ENCODE peak calls at places on chromosome 7, in nine cellular contexts. L is EL; M is AG04450; Q is CD4-positive, alpha-beta memory T cell; B is tibial nerve; C is GM12878; P is T-cell; E is NCI-H1105; Z is activated naive CD4-positive, alpha-beta T cell treated with anti-CD3 and anti-CD28 coated beads, Interleukin-2, amount 10 ng/mL, durations not matched to agents 7 days and 5 days. T is an unnamed sample.

GRCh38 chr7:143002106-143002505 is 24.8 kb downstream of the OR9A2 start:
- DNase-seq in M (no peak), C (no peak), Z (no peak), L (peak; percentile 15), E (peak; percentile 2), P (no peak), B (no peak), Q (no peak), T (no peak)

GRCh38 chr7:106819546-106819945 is 45.5 kb upstream of the PIK3CG start:
- DNase-seq in C (no peak), Q (no peak), Z (no peak), L (no peak), B (no peak), E (no peak), P (no peak), M (no peak), T (no peak)

GRCh38 chr7:26081627-26082026 is 70.4 kb upstream of the NFE2L3 start:
- DNase-seq in M (no peak), C (no peak), E (no peak), Z (no peak), P (no peak), B (no peak), Q (no peak), L (no peak), T (no peak)

GRCh38 chr7:156932006-156932405 is 17.5 kb upstream of the NOM1 start:
- DNase-seq in P (no peak), B (no peak), E (no peak), Q (no peak), C (no peak), M (no peak), Z (no peak), L (peak; percentile 19), T (no peak)

GRCh38 chr7:130113887-130114286 is 43.6 kb downstream of the KLHDC10 start:
- DNase-seq in E (no peak), P (no peak), Q (no peak), M (no peak), B (no peak), L (no peak), C (no peak), Z (no peak), T (no peak)

GRCh38 chr7:105106473-105106872 is 92.5 kb downstream of the KMT2E start:
- DNase-seq in E (no peak), B (no peak), C (no peak), L (no peak), Q (no peak), Z (no peak), M (no peak), P (no peak), T (no peak)

GRCh38 chr7:47461161-47461560 is 120.8 kb downstream of the TNS3 start:
- DNase-seq in C (no peak), Q (no peak), Z (no peak), B (no peak), E (no peak), P (no peak), L (peak; percentile 59), M (no peak), T (no peak)

GRCh38 chr7:76185187-76185915 is 16.3 kb upstream of the SRRM3 start:
- DNase-seq in C (no peak), L (no peak), B (no peak), Z (no peak), M (no peak), Q (no peak), E (no peak), P (no peak), T (no peak)

GRCh38 chr7:38312776-38313175 is 39.3 kb upstream of the TARP start:
- DNase-seq in M (no peak), C (no peak), Q (no peak), B (no peak), P (no peak), Z (no peak), L (no peak), E (no peak), T (no peak)

GRCh38 chr7:157405914-157406810 is 69.4 kb downstream of the DNAJB6 start:
- DNase-seq in Q (no peak), P (no peak), Z (no peak), M (no peak), E (no peak), L (no peak), C (no peak), B (no peak), T (no peak)

GRCh38 chr7:105837765-105838241 is 38.6 kb downstream of the ATXN7L1 start:
- DNase-seq in Z (no peak), C (no peak), E (peak; percentile 42), L (no peak), B (no peak), P (no peak), M (no peak), Q (no peak), T (no peak)

GRCh38 chr7:111025013-111025412 is 65.9 kb upstream of the LRRN3 start:
- DNase-seq in L (no peak), Q (peak; percentile 65), P (peak; percentile 44), M (no peak), C (no peak), Z (peak; percentile 69), E (no peak), B (no peak), T (no peak)

GRCh38 chr7:38825721-38826440 is 83.1 kb downstream of the VPS41 start:
- DNase-seq in E (no peak), P (no peak), C (no peak), M (no peak), Z (no peak), B (no peak), L (no peak), Q (no peak), T (no peak)

GRCh38 chr7:127632276-127632910 is 14.5 kb upstream of the PAX4 start:
- DNase-seq in C (no peak), M (peak; percentile 73), P (no peak), L (peak; percentile 87), Q (no peak), Z (no peak), B (no peak), E (no peak), T (no peak)

GRCh38 chr7:76016191-76016947 is 22.0 kb upstream of the TMEM120A start:
- DNase-seq in M (no peak), C (no peak), E (no peak), L (no peak), Z (no peak), B (no peak), Q (no peak), P (no peak), T (no peak)

GRCh38 chr7:139647085-139647484 is 123.6 kb downstream of the CLEC2L start:
- DNase-seq in L (no peak), Z (no peak), Q (no peak), M (no peak), P (no peak), B (no peak), E (no peak), C (peak; percentile 20), T (peak; percentile 26)

GRCh38 chr7:138799336-138799965 is 1.5 kb upstream of the ATP6V0A4 start:
- DNase-seq in P (no peak), C (no peak), Q (no peak), E (no peak), L (no peak), Z (no peak), B (no peak), M (no peak), T (no peak)

GRCh38 chr7:49398730-49399129 is 374.7 kb upstream of the VWC2 start:
- DNase-seq in Z (no peak), P (no peak), L (no peak), C (no peak), E (no peak), B (no peak), M (no peak), Q (no peak), T (no peak)

GRCh38 chr7:151453326-151453791 is 13.4 kb upstream of the CRYGN start:
- DNase-seq in C (no peak), L (no peak), Q (no peak), B (no peak), E (no peak), Z (peak; percentile 15), M (no peak), P (no peak), T (no peak)

GRCh38 chr7:73329861-73330581 is 2.1 kb downstream of the FKBP6 start:
- DNase-seq in L (peak; percentile 64), B (no peak), E (no peak), Z (no peak), M (peak; percentile 8), Q (no peak), P (no peak), C (no peak), T (no peak)

GRCh38 chr7:99409814-99410213 is 1.0 kb downstream of the BUD31 start:
- DNase-seq in P (no peak), Z (no peak), Q (peak; percentile 22), B (no peak), C (no peak), E (no peak), L (no peak), M (no peak), T (no peak)

GRCh38 chr7:73582664-73583202 is 4.4 kb upstream of the TBL2 start:
- DNase-seq in Z (no peak), P (no peak), M (no peak), C (no peak), L (no peak), Q (no peak), B (no peak), E (no peak), T (no peak)

GRCh38 chr7:38147005-38147404 is 31.0 kb upstream of the STARD3NL start:
- DNase-seq in C (no peak), P (no peak), E (no peak), M (no peak), Q (no peak), L (no peak), Z (no peak), B (no peak), T (no peak)

GRCh38 chr7:34928052-34928451 is 109.2 kb downstream of the DPY19L1 start:
- DNase-seq in Q (peak; percentile 26), E (no peak), P (peak; percentile 6), Z (peak; percentile 56), C (no peak), M (no peak), L (peak; percentile 44), B (peak; percentile 5), T (peak; percentile 2)

GRCh38 chr7:133134810-133135209 is 52.9 kb upstream of the CHCHD3 start:
- DNase-seq in B (no peak), Q (no peak), P (no peak), Z (no peak), C (no peak), E (no peak), L (no peak), M (no peak), T (no peak)

GRCh38 chr7:83413425-83413824 is 235.5 kb downstream of the SEMA3E start:
- DNase-seq in B (no peak), L (peak; percentile 16), C (no peak), Z (no peak), P (no peak), Q (no peak), E (no peak), M (no peak), T (no peak)

GRCh38 chr7:44884553-44885393 is 557 bp downstream of the PURB start:
- DNase-seq in Q (peak; percentile 65), L (peak; percentile 68), E (peak; percentile 33), P (peak; percentile 45), M (no peak), C (no peak), B (peak; percentile 14), Z (peak; percentile 65), T (no peak)

GRCh38 chr7:73717991-73718405 is 1.5 kb downstream of the STX1A start:
- DNase-seq in M (no peak), C (no peak), B (no peak), Z (peak; percentile 81), L (peak; percentile 96), Q (peak; percentile 71), P (peak; percentile 63), E (no peak), T (no peak)